ENCODE peak calls at places on chromosomes 5 and 9, in six cellular contexts. One of them, this sample, is unnamed.

GRCh38 chr9:130938184-130938651 is 829 bp downstream of the FIBCD1 start:
- DNase-seq in Panc1: no peak
- DNase-seq in WERI-Rb-1: peak
- DNase-seq in chondrocyte: no peak
- DNase-seq in brain microvascular endothelial cell: no peak
- DNase-seq in Peyer's patch: no peak
- DNase-seq in this sample: no peak

GRCh38 chr5:128673970-128674369 is 135.9 kb upstream of the FBN2 start:
- DNase-seq in Panc1: no peak
- DNase-seq in WERI-Rb-1: no peak
- DNase-seq in chondrocyte: no peak
- DNase-seq in brain microvascular endothelial cell: no peak
- DNase-seq in Peyer's patch: no peak
- DNase-seq in this sample: no peak

GRCh38 chr5:141478321-141478945 is 2.7 kb downstream of the PCDHGC3 start:
- DNase-seq in Panc1: no peak
- DNase-seq in WERI-Rb-1: no peak
- DNase-seq in chondrocyte: no peak
- DNase-seq in brain microvascular endothelial cell: no peak
- DNase-seq in Peyer's patch: peak
- DNase-seq in this sample: no peak

GRCh38 chr5:36066540-36067210 is at the start of gene UGT3A2:
- DNase-seq in Panc1: no peak
- DNase-seq in WERI-Rb-1: peak
- DNase-seq in chondrocyte: no peak
- DNase-seq in brain microvascular endothelial cell: no peak
- DNase-seq in Peyer's patch: no peak
- DNase-seq in this sample: no peak

GRCh38 chr5:159697536-159697935 is 218.7 kb upstream of the ADRA1B start:
- DNase-seq in Panc1: no peak
- DNase-seq in WERI-Rb-1: no peak
- DNase-seq in chondrocyte: no peak
- DNase-seq in brain microvascular endothelial cell: no peak
- DNase-seq in Peyer's patch: no peak
- DNase-seq in this sample: no peak

GRCh38 chr9:14198544-14199510 is 115.1 kb downstream of the NFIB start:
- DNase-seq in Panc1: no peak
- DNase-seq in WERI-Rb-1: peak
- DNase-seq in chondrocyte: no peak
- DNase-seq in brain microvascular endothelial cell: peak
- DNase-seq in Peyer's patch: peak
- DNase-seq in this sample: no peak

GRCh38 chr5:91306497-91306896 is 76.6 kb downstream of the ARRDC3 start:
- DNase-seq in Panc1: no peak
- DNase-seq in WERI-Rb-1: no peak
- DNase-seq in chondrocyte: no peak
- DNase-seq in brain microvascular endothelial cell: no peak
- DNase-seq in Peyer's patch: no peak
- DNase-seq in this sample: no peak

GRCh38 chr5:38445374-38446028 is 110.9 kb downstream of the LIFR start:
- DNase-seq in Panc1: no peak
- DNase-seq in WERI-Rb-1: no peak
- DNase-seq in chondrocyte: no peak
- DNase-seq in brain microvascular endothelial cell: no peak
- DNase-seq in Peyer's patch: no peak
- DNase-seq in this sample: no peak

GRCh38 chr5:143933434-143933833 is 121.5 kb downstream of the HMHB1 start:
- DNase-seq in Panc1: no peak
- DNase-seq in WERI-Rb-1: no peak
- DNase-seq in chondrocyte: no peak
- DNase-seq in brain microvascular endothelial cell: no peak
- DNase-seq in Peyer's patch: no peak
- DNase-seq in this sample: no peak

GRCh38 chr9:98208635-98209034 is 16.2 kb upstream of the CORO2A start:
- DNase-seq in Panc1: no peak
- DNase-seq in WERI-Rb-1: no peak
- DNase-seq in chondrocyte: no peak
- DNase-seq in brain microvascular endothelial cell: no peak
- DNase-seq in Peyer's patch: no peak
- DNase-seq in this sample: no peak

GRCh38 chr5:146409081-146409671 is 38.0 kb upstream of the TCERG1 start:
- DNase-seq in Panc1: no peak
- DNase-seq in WERI-Rb-1: no peak
- DNase-seq in chondrocyte: no peak
- DNase-seq in brain microvascular endothelial cell: peak
- DNase-seq in Peyer's patch: no peak
- DNase-seq in this sample: no peak

GRCh38 chr9:91101598-91102168 is 260.0 kb downstream of the AUH start:
- DNase-seq in Panc1: no peak
- DNase-seq in WERI-Rb-1: no peak
- DNase-seq in chondrocyte: no peak
- DNase-seq in brain microvascular endothelial cell: no peak
- DNase-seq in Peyer's patch: peak
- DNase-seq in this sample: no peak

GRCh38 chr5:104189031-104189430 is 626.4 kb upstream of the NUDT12 start:
- DNase-seq in Panc1: no peak
- DNase-seq in WERI-Rb-1: no peak
- DNase-seq in chondrocyte: no peak
- DNase-seq in brain microvascular endothelial cell: peak
- DNase-seq in Peyer's patch: no peak
- DNase-seq in this sample: no peak

GRCh38 chr9:91138760-91139159 is 223.0 kb downstream of the AUH start:
- DNase-seq in Panc1: no peak
- DNase-seq in WERI-Rb-1: no peak
- DNase-seq in chondrocyte: no peak
- DNase-seq in brain microvascular endothelial cell: no peak
- DNase-seq in Peyer's patch: no peak
- DNase-seq in this sample: no peak

GRCh38 chr9:110047955-110048472 is 159.9 kb downstream of the C9orf152 start:
- DNase-seq in Panc1: no peak
- DNase-seq in WERI-Rb-1: peak
- DNase-seq in chondrocyte: no peak
- DNase-seq in brain microvascular endothelial cell: no peak
- DNase-seq in Peyer's patch: peak
- DNase-seq in this sample: no peak

GRCh38 chr9:6413365-6414263 is 615 bp downstream of the UHRF2 start:
- DNase-seq in Panc1: no peak
- DNase-seq in WERI-Rb-1: peak
- DNase-seq in chondrocyte: no peak
- DNase-seq in brain microvascular endothelial cell: no peak
- DNase-seq in Peyer's patch: peak
- DNase-seq in this sample: no peak

GRCh38 chr9:89603629-89604462 is 966 bp upstream of the GADD45G start:
- DNase-seq in Panc1: no peak
- DNase-seq in WERI-Rb-1: peak
- DNase-seq in chondrocyte: peak
- DNase-seq in brain microvascular endothelial cell: no peak
- DNase-seq in Peyer's patch: peak
- DNase-seq in this sample: no peak

GRCh38 chr9:136629879-136630661 is 32.6 kb upstream of the EGFL7 start:
- DNase-seq in Panc1: no peak
- DNase-seq in WERI-Rb-1: peak
- DNase-seq in chondrocyte: peak
- DNase-seq in brain microvascular endothelial cell: no peak
- DNase-seq in Peyer's patch: peak
- DNase-seq in this sample: no peak

GRCh38 chr9:127973169-127974001 is 7.4 kb downstream of the EEIG1 start:
- DNase-seq in Panc1: no peak
- DNase-seq in WERI-Rb-1: no peak
- DNase-seq in chondrocyte: no peak
- DNase-seq in brain microvascular endothelial cell: no peak
- DNase-seq in Peyer's patch: peak
- DNase-seq in this sample: no peak

GRCh38 chr9:109319072-109319630 is 1.7 kb downstream of the EPB41L4B start:
- DNase-seq in Panc1: no peak
- DNase-seq in WERI-Rb-1: peak
- DNase-seq in chondrocyte: no peak
- DNase-seq in brain microvascular endothelial cell: no peak
- DNase-seq in Peyer's patch: peak
- DNase-seq in this sample: no peak

GRCh38 chr9:122382901-122383850 is 12.4 kb downstream of the PTGS1 start:
- DNase-seq in Panc1: no peak
- DNase-seq in WERI-Rb-1: no peak
- DNase-seq in chondrocyte: peak
- DNase-seq in brain microvascular endothelial cell: no peak
- DNase-seq in Peyer's patch: peak
- DNase-seq in this sample: no peak

GRCh38 chr5:127027539-127027938 is 2.8 kb downstream of the MARCHF3 start:
- DNase-seq in Panc1: no peak
- DNase-seq in WERI-Rb-1: no peak
- DNase-seq in chondrocyte: no peak
- DNase-seq in brain microvascular endothelial cell: no peak
- DNase-seq in Peyer's patch: no peak
- DNase-seq in this sample: no peak

GRCh38 chr5:127028822-127029457 is 1.4 kb downstream of the MARCHF3 start:
- DNase-seq in Panc1: no peak
- DNase-seq in WERI-Rb-1: peak
- DNase-seq in chondrocyte: no peak
- DNase-seq in brain microvascular endothelial cell: peak
- DNase-seq in Peyer's patch: peak
- DNase-seq in this sample: no peak

GRCh38 chr5:127030259-127031146 is at the start of gene MARCHF3:
- DNase-seq in Panc1: peak
- DNase-seq in WERI-Rb-1: peak
- DNase-seq in chondrocyte: peak
- DNase-seq in brain microvascular endothelial cell: peak
- DNase-seq in Peyer's patch: peak
- DNase-seq in this sample: peak

GRCh38 chr5:127031147-127031862 is 947 bp upstream of the MARCHF3 start:
- DNase-seq in Panc1: no peak
- DNase-seq in WERI-Rb-1: no peak
- DNase-seq in chondrocyte: no peak
- DNase-seq in brain microvascular endothelial cell: no peak
- DNase-seq in Peyer's patch: no peak
- DNase-seq in this sample: no peak

GRCh38 chr5:127029513-127030258 is 672 bp downstream of the MARCHF3 start:
- DNase-seq in Panc1: no peak
- DNase-seq in WERI-Rb-1: peak
- DNase-seq in chondrocyte: peak
- DNase-seq in brain microvascular endothelial cell: peak
- DNase-seq in Peyer's patch: peak
- DNase-seq in this sample: no peak
- TF ChIP-seq CTCF in Panc1: peak
- TF ChIP-seq CTCF in WERI-Rb-1: peak
- TF ChIP-seq CTCF in chondrocyte: peak
- TF ChIP-seq CTCF in brain microvascular endothelial cell: peak
- TF ChIP-seq CTCF in Peyer's patch: peak
- TF ChIP-seq CTCF in this sample: no peak

GRCh38 chr5:169084775-169085566 is 216.0 kb downstream of the SLIT3 start:
- DNase-seq in Panc1: no peak
- DNase-seq in WERI-Rb-1: no peak
- DNase-seq in chondrocyte: no peak
- DNase-seq in brain microvascular endothelial cell: no peak
- DNase-seq in Peyer's patch: no peak
- DNase-seq in this sample: no peak

GRCh38 chr5:169091396-169091980 is 209.5 kb downstream of the SLIT3 start:
- DNase-seq in Panc1: no peak
- DNase-seq in WERI-Rb-1: no peak
- DNase-seq in chondrocyte: no peak
- DNase-seq in brain microvascular endothelial cell: no peak
- DNase-seq in Peyer's patch: no peak
- DNase-seq in this sample: no peak

GRCh38 chr5:169085656-169086055 is 215.3 kb downstream of the SLIT3 start:
- DNase-seq in Panc1: no peak
- DNase-seq in WERI-Rb-1: no peak
- DNase-seq in chondrocyte: no peak
- DNase-seq in brain microvascular endothelial cell: no peak
- DNase-seq in Peyer's patch: no peak
- DNase-seq in this sample: no peak

GRCh38 chr5:169088032-169088726 is 212.8 kb downstream of the SLIT3 start:
- DNase-seq in Panc1: no peak
- DNase-seq in WERI-Rb-1: no peak
- DNase-seq in chondrocyte: no peak
- DNase-seq in brain microvascular endothelial cell: no peak
- DNase-seq in Peyer's patch: no peak
- DNase-seq in this sample: no peak

DNA sequence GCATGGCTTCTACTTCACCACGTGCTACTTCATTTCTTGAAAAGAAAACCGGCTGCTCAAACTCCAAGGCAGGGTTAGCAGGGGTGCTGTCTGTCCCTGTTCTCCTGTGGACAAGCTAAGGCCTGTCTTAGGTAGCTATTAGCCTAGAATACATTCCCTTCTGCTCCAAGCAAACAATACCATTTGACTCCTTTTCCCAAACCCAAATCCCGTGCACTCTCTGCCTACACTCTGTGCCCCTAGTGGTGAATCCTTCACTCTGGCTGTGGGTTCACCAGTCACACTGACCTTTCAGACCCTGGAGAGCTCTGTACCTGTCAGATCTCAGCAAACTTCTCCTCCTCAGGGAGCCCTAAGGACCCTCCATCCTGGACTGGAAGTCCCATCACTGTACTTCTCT is 211.6 kb downstream of the SLIT3 start:
- DNase-seq in Panc1: no peak
- DNase-seq in WERI-Rb-1: no peak
- DNase-seq in chondrocyte: no peak
- DNase-seq in brain microvascular endothelial cell: no peak
- DNase-seq in Peyer's patch: no peak
- DNase-seq in this sample: no peak
- TF ChIP-seq CTCF in Panc1: peak
- TF ChIP-seq CTCF in WERI-Rb-1: no peak
- TF ChIP-seq CTCF in chondrocyte: no peak
- TF ChIP-seq CTCF in brain microvascular endothelial cell: peak
- TF ChIP-seq CTCF in Peyer's patch: no peak
- TF ChIP-seq CTCF in this sample: no peak

GRCh38 chr5:122465994-122466393 is 154.0 kb downstream of the SNCAIP start:
- DNase-seq in Panc1: no peak
- DNase-seq in WERI-Rb-1: no peak
- DNase-seq in chondrocyte: no peak
- DNase-seq in brain microvascular endothelial cell: no peak
- DNase-seq in Peyer's patch: no peak
- DNase-seq in this sample: no peak

GRCh38 chr5:122469520-122469919 is 157.5 kb downstream of the SNCAIP start:
- DNase-seq in Panc1: no peak
- DNase-seq in WERI-Rb-1: no peak
- DNase-seq in chondrocyte: no peak
- DNase-seq in brain microvascular endothelial cell: no peak
- DNase-seq in Peyer's patch: peak
- DNase-seq in this sample: no peak

GRCh38 chr5:122470365-122470764 is 158.3 kb downstream of the SNCAIP start:
- DNase-seq in Panc1: no peak
- DNase-seq in WERI-Rb-1: no peak
- DNase-seq in chondrocyte: no peak
- DNase-seq in brain microvascular endothelial cell: no peak
- DNase-seq in Peyer's patch: no peak
- DNase-seq in this sample: no peak

GRCh38 chr5:122471031-122471751 is 159.2 kb downstream of the SNCAIP start:
- DNase-seq in Panc1: no peak
- DNase-seq in WERI-Rb-1: no peak
- DNase-seq in chondrocyte: no peak
- DNase-seq in brain microvascular endothelial cell: no peak
- DNase-seq in Peyer's patch: no peak
- DNase-seq in this sample: no peak

GRCh38 chr5:122468351-122469111 is 156.5 kb downstream of the SNCAIP start:
- DNase-seq in Panc1: no peak
- DNase-seq in WERI-Rb-1: no peak
- DNase-seq in chondrocyte: no peak
- DNase-seq in brain microvascular endothelial cell: no peak
- DNase-seq in Peyer's patch: no peak
- DNase-seq in this sample: no peak
- TF ChIP-seq CTCF in Panc1: no peak
- TF ChIP-seq CTCF in WERI-Rb-1: no peak
- TF ChIP-seq CTCF in chondrocyte: peak
- TF ChIP-seq CTCF in brain microvascular endothelial cell: peak
- TF ChIP-seq CTCF in Peyer's patch: no peak
- TF ChIP-seq CTCF in this sample: no peak

GRCh38 chr5:87069974-87070608 is 197.6 kb upstream of the RASA1 start:
- DNase-seq in Panc1: peak
- DNase-seq in WERI-Rb-1: peak
- DNase-seq in chondrocyte: no peak
- DNase-seq in brain microvascular endothelial cell: peak
- DNase-seq in Peyer's patch: peak
- DNase-seq in this sample: no peak
- TF ChIP-seq CTCF in Panc1: peak
- TF ChIP-seq CTCF in WERI-Rb-1: no peak
- TF ChIP-seq CTCF in chondrocyte: peak
- TF ChIP-seq CTCF in brain microvascular endothelial cell: peak
- TF ChIP-seq CTCF in Peyer's patch: peak
- TF ChIP-seq CTCF in this sample: no peak